ENCODE peak calls at places on chromosomes 13 and 19, in seven cellular contexts. Q is GM23248, V is PC-9, S is PC-3, Y is GM23338, B is HCT116, U is hepatocyte. L is an unnamed sample.

GRCh38 chr13:113005076-113005865 is 36.3 kb downstream of the MCF2L start:
- DNase-seq in Q (no peak), V (no peak), S (no peak), Y (no peak), B (no peak), U (no peak), L (peak; percentile 30)

GRCh38 chr19:50796128-50796633 is 6.0 kb downstream of the ACP4 start:
- DNase-seq in Q (no peak), V (no peak), S (peak; percentile 33), Y (peak; percentile 52), B (no peak), U (no peak), L (no peak)

GRCh38 chr13:82698941-82699340 is 1183.3 kb downstream of the SLITRK1 start:
- DNase-seq in Q (no peak), V (peak; percentile 46), S (peak; percentile 6), Y (peak; percentile 4), B (no peak), U (no peak), L (no peak)

GRCh38 chr19:5957132-5957531 is 20.8 kb downstream of the RANBP3 start:
- DNase-seq in Q (peak; percentile 49), V (no peak), S (no peak), Y (no peak), B (no peak), U (peak; percentile 53), L (no peak)

GRCh38 chr19:47020992-47021496 is 1.4 kb downstream of the NPAS1 start:
- DNase-seq in Q (peak; percentile 65), V (no peak), S (no peak), Y (peak; percentile 69), B (no peak), U (peak; percentile 27), L (no peak)

GRCh38 chr19:48596679-48597465 is 9.7 kb upstream of the SPACA4 start:
- DNase-seq in Q (no peak), V (no peak), S (no peak), Y (no peak), B (no peak), U (no peak), L (no peak)

GRCh38 chr19:1300744-1301490 is 15.2 kb downstream of the EFNA2 start:
- DNase-seq in Q (no peak), V (no peak), S (no peak), Y (no peak), B (no peak), U (no peak), L (no peak)

GRCh38 chr19:52270266-52270885 is 989 bp downstream of the ZNF766 start:
- DNase-seq in Q (peak; percentile 64), V (no peak), S (no peak), Y (peak; percentile 35), B (no peak), U (peak; percentile 37), L (no peak)

GRCh38 chr19:1761528-1762242 is 8.4 kb downstream of the ONECUT3 start:
- DNase-seq in Q (no peak), V (no peak), S (no peak), Y (no peak), B (no peak), U (no peak), L (no peak)

GRCh38 chr13:28622286-28622685 is 36.6 kb upstream of the POMP start:
- DNase-seq in Q (no peak), V (no peak), S (no peak), Y (no peak), B (no peak), U (no peak), L (no peak)

GRCh38 chr19:50199254-50199545 is 4.2 kb upstream of the MYH14 start:
- DNase-seq in Q (no peak), V (no peak), S (no peak), Y (no peak), B (no peak), U (no peak), L (no peak)

GRCh38 chr19:42529248-42529764 is 1.0 kb upstream of the CEACAM1 start:
- DNase-seq in Q (peak; percentile 54), V (no peak), S (peak; percentile 71), Y (peak; percentile 69), B (peak; percentile 31), U (peak; percentile 78), L (peak; percentile 38)

GRCh38 chr19:51687791-51688664 is 5.1 kb upstream of the SPACA6 start:
- DNase-seq in Q (peak; percentile 86), V (peak; percentile 54), S (peak; percentile 62), Y (peak; percentile 83), B (no peak), U (peak; percentile 77), L (no peak)

GRCh38 chr13:45446181-45446580 is 18.6 kb upstream of the COG3 start:
- DNase-seq in Q (peak; percentile 69), V (peak; percentile 41), S (no peak), Y (no peak), B (no peak), U (no peak), L (no peak)

GRCh38 chr13:40187836-40188591 is 478.4 kb downstream of the FOXO1 start:
- DNase-seq in Q (peak; percentile 51), V (no peak), S (no peak), Y (peak; percentile 23), B (no peak), U (no peak), L (no peak)

GRCh38 chr19:31118292-31118925 is 230.8 kb downstream of the TSHZ3 start:
- DNase-seq in Q (no peak), V (no peak), S (no peak), Y (peak; percentile 23), B (no peak), U (no peak), L (no peak)

GRCh38 chr13:93685900-93686299 is 459.3 kb downstream of the GPC6 start:
- DNase-seq in Q (no peak), V (no peak), S (no peak), Y (no peak), B (no peak), U (no peak), L (no peak)

GRCh38 chr19:5296021-5296420 is 44.6 kb downstream of the PTPRS start:
- DNase-seq in Q (no peak), V (no peak), S (no peak), Y (no peak), B (no peak), U (no peak), L (no peak)

GRCh38 chr13:71867101-71867814 is at the start of gene DACH1:
- DNase-seq in Q (peak; percentile 35), V (no peak), S (peak; percentile 24), Y (peak; percentile 68), B (no peak), U (peak; percentile 76), L (peak; percentile 51)

GRCh38 chr13:49587311-49587847 is 2.0 kb upstream of the RCBTB1 start:
- DNase-seq in Q (peak; percentile 57), V (peak; percentile 58), S (peak; percentile 29), Y (no peak), B (no peak), U (no peak), L (no peak)
- TF ChIP-seq EZH2 in Q (no peak), V (no peak), S (no peak), Y (no peak), B (no peak), U (no peak), L (no peak)

GRCh38 chr19:33557720-33558119 is 36.1 kb upstream of the PEPD start:
- DNase-seq in Q (no peak), V (no peak), S (no peak), Y (no peak), B (no peak), U (no peak), L (no peak)

GRCh38 chr19:33554821-33555220 is 33.2 kb upstream of the PEPD start:
- DNase-seq in Q (no peak), V (no peak), S (no peak), Y (no peak), B (no peak), U (no peak), L (no peak)

GRCh38 chr19:33554391-33554790 is 32.8 kb upstream of the PEPD start:
- DNase-seq in Q (no peak), V (no peak), S (no peak), Y (no peak), B (no peak), U (no peak), L (no peak)

GRCh38 chr19:33553530-33554310 is 32.1 kb upstream of the PEPD start:
- DNase-seq in Q (no peak), V (no peak), S (no peak), Y (no peak), B (no peak), U (no peak), L (no peak)

DNA sequence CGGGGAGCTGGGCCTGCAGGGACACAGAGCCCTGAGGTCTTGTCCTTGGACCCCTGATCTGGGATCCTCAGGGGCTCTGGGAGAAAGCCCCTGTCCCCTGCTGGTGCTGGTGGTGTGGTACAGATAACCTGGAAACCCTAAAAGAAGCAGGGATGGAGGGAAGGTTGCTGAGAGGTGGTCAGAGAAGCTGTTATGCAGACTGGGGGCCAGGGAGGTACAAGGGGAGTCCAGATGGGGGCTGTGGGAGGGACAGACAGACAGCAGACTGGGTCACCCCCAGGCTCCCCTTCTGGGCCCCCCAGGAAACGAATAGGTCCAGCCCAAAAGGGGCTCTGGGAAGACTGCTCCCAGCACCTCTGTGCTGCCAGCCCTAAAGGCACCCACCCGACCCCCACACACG is 34.7 kb upstream of the PEPD start:
- DNase-seq in Q (no peak), V (no peak), S (no peak), Y (no peak), B (no peak), U (no peak), L (no peak)
- H3K9me2 ChIP-seq in Q (no peaks in the 10 kb centered on the region), V (no peaks in the 10 kb centered on the region), S (no peaks in the 10 kb centered on the region), Y (no peaks in the 10 kb centered on the region), B (no peaks in the 10 kb centered on the region), U (no peaks in the 10 kb centered on the region), L (no peaks in the 10 kb centered on the region)

DNA sequence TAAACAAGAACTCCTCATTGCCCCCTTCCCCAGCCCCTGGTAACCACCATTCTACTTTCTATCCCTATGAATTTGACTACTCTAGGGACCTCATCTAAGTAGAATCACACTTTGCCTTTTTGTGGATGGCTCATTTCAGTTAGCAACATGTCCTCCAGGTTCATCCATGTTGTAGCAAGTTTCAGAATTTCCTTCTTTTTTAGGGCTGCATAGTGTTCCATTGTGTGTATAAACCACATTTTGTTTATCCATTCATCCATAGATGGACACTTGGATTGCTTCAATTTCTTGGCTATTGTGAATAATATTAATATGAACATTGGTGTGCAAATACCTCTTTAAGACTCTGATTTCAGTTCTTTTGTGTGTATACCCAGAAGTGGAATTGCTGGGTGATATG is 4.8 kb upstream of the DHRS12 start:
- DNase-seq in Q (no peak), V (no peak), S (no peak), Y (no peak), B (no peak), U (no peak), L (no peak)
- H3K4me3 ChIP-seq in Q (no peak overlapping the region), V (no peak overlapping the region), S (no peak overlapping the region), Y (no peak overlapping the region), B (no peak overlapping the region), U (no peak overlapping the region), L (no peak overlapping the region)

GRCh38 chr13:98143157-98143553 is 261 bp downstream of the FARP1 start:
- DNase-seq in Q (no peak), V (no peak), S (no peak), Y (no peak), B (no peak), U (no peak), L (no peak)

GRCh38 chr13:98141938-98142426 is 912 bp upstream of the FARP1 start:
- DNase-seq in Q (no peak), V (peak; percentile 23), S (no peak), Y (peak; percentile 66), B (no peak), U (peak; percentile 50), L (no peak)

GRCh38 chr13:98142427-98143156 is at the start of gene FARP1:
- DNase-seq in Q (peak; percentile 88), V (peak; percentile 65), S (peak; percentile 79), Y (peak; percentile 89), B (peak; percentile 27), U (peak; percentile 95), L (peak; percentile 84)

GRCh38 chr13:98144501-98145350 is 1.8 kb downstream of the FARP1 start:
- DNase-seq in Q (peak; percentile 79), V (peak; percentile 34), S (peak; percentile 62), Y (peak; percentile 78), B (peak; percentile 8), U (peak; percentile 49), L (no peak)

GRCh38 chr13:98143601-98144500 is 957 bp downstream of the FARP1 start:
- DNase-seq in Q (peak; percentile 76), V (peak; percentile 31), S (peak; percentile 16), Y (peak; percentile 53), B (no peak), U (peak; percentile 62), L (peak; percentile 9)
- TF ChIP-seq EZH2 in Q (no peak), V (no peak), S (no peak), Y (no peak), B (no peak), U (no peak), L (no peak)

L was measured in MM.1S.